ENCODE peak calls at places on chromosomes 13 and 19, in four cellular contexts. V is stomach, W is GM23248, X is fibroblast of lung. I is an unnamed sample.
A peak's percentile ranks its signal among the peaks of the same experiment; 100 is the strongest.

GRCh38 chr19:13260883-13261653 is 110.9 kb downstream of the IER2 start:
- DNase-seq in X (peak; percentile 88), V (peak; percentile 33), W (peak; percentile 97), I (peak; percentile 81)

GRCh38 chr13:30585748-30586262 is 31.9 kb upstream of the USPL1 start:
- DNase-seq in X (peak; percentile 92), V (no peak), W (peak; percentile 59), I (peak; percentile 14)

GRCh38 chr19:4695224-4695731 is 25.1 kb upstream of the MYDGF start:
- DNase-seq in X (no peak), W (no peak), V (no peak), I (no peak)

GRCh38 chr13:107374038-107374437 is 806.1 kb upstream of the ARGLU1 start:
- DNase-seq in V (no peak), W (peak; percentile 28), X (peak; percentile 72), I (no peak)

GRCh38 chr13:95441326-95441725 is 111.2 kb upstream of the CLDN10 start:
- DNase-seq in V (no peak), X (no peak), W (no peak), I (no peak)

GRCh38 chr13:84439108-84439507 is 556.8 kb upstream of the SLITRK1 start:
- DNase-seq in X (peak; percentile 84), V (no peak), W (peak; percentile 46), I (no peak)

GRCh38 chr19:38203197-38203596 is 20.8 kb downstream of the DPF1 start:
- DNase-seq in W (no peak), V (no peak), X (no peak), I (no peak)

GRCh38 chr13:40207110-40207478 is 459.3 kb downstream of the FOXO1 start:
- DNase-seq in W (no peak), X (no peak), V (no peak), I (no peak)

GRCh38 chr13:52739468-52740071 is at the start of gene CNMD:
- DNase-seq in X (no peak), W (no peak), V (no peak), I (no peak)

GRCh38 chr13:31045621-31046081 is 113.2 kb downstream of the TEX26 start:
- DNase-seq in X (peak; percentile 96), W (peak; percentile 96), V (peak; percentile 69), I (peak; percentile 91)

GRCh38 chr13:50161052-50161451 is 145.8 kb downstream of the KCNRG start:
- DNase-seq in X (peak; percentile 58), W (peak; percentile 58), V (no peak), I (no peak)

GRCh38 chr13:44422755-44423643 is 49.4 kb downstream of the SERP2 start:
- DNase-seq in W (no peak), X (no peak), V (no peak), I (no peak)

GRCh38 chr13:64591981-64592380 is 2638.2 kb downstream of the PCDH9 start:
- DNase-seq in V (no peak), W (peak; percentile 44), X (peak; percentile 62), I (no peak)

GRCh38 chr13:109919715-109920375 is 133.5 kb upstream of the IRS2 start:
- DNase-seq in X (peak; percentile 59), W (peak; percentile 33), V (no peak), I (no peak)

GRCh38 chr13:49641810-49642291 is 13.5 kb downstream of the ARL11 start:
- DNase-seq in V (no peak), W (peak; percentile 94), X (peak; percentile 85), I (peak; percentile 43)

GRCh38 chr13:24183741-24184182 is 23.2 kb downstream of the SPATA13 start:
- DNase-seq in V (no peak), W (no peak), X (no peak), I (no peak)

GRCh38 chr13:79354285-79354684 is 51.8 kb downstream of the RBM26 start:
- DNase-seq in X (no peak), W (no peak), V (no peak), I (no peak)

GRCh38 chr13:79346300-79346914 is 59.6 kb downstream of the RBM26 start:
- DNase-seq in X (peak; percentile 28), V (no peak), W (no peak), I (no peak)

GRCh38 chr13:79353698-79354097 is 52.4 kb downstream of the RBM26 start:
- DNase-seq in V (no peak), X (peak; percentile 40), W (no peak), I (no peak)

GRCh38 chr13:79352107-79352506 is 53.9 kb downstream of the RBM26 start:
- DNase-seq in V (no peak), X (peak; percentile 21), W (peak; percentile 13), I (no peak)

DNA sequence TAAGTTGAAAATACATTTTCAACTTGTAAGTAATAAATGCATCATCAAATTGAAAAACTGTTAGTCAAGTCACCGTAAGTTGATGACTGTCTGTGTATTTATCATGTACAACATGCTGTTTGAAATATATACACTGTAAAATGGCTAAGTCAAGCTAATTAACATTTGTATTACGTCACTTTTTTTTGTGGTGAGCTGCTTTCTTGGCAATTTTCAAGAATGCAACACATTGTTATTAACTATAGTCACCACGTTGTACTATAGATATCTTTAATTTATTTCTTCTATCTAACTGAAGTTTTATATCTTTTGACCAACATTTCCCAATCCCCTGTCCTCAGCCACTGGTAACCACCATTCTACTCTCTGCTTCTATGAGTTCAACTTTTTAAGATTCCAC is 57.0 kb downstream of the RBM26 start:
- DNase-seq in X (peak; percentile 68), V (no peak), W (peak; percentile 42), I (no peak)
- H3K9me3 ChIP-seq in X (no peaks in the 10 kb centered on the region), V (no peaks in the 10 kb centered on the region), W (no peaks in the 10 kb centered on the region), I (no peaks in the 10 kb centered on the region)

DNA sequence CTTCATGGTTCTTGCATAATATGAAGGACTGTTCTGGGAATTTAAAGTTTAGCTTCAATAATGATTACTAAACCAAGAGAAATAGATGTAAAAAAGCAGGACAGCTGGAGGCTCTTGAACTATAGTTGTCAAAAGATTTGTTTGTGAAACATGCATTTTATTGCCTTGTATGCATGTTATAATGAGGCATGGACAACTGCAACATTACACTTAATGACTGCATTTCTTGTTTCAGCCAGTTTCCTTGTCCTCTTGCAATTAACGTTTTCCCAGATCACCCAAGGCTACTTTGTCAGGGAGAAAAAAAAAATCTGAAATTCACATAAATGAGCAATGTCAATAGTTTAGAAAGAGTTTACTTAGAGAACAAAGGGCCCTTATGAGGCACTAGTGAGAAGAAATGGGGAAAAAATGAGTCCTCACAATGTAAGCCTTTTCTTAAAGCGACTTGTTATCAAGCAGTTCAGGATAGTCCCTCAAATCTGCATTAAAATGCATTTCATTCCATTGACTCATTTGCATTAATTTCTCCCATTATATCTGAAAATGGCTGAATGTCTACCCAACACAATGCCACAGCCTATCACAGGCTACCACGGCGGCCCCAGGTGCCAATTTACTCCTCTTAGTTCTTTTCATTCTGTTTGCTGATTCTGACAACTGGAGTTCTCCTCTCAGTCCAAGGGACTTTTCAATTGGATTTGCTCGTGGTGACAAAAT is 107.3 kb downstream of the DACH1 start:
- DNase-seq in W (no peak), V (no peak), X (peak; percentile 47), I (no peak)
- H3K4me3 ChIP-seq in W (no peak overlapping the region), V (no peak overlapping the region), X (no peak overlapping the region), I (no peak overlapping the region)

GRCh38 chr19:7763696-7764095 is 653 bp downstream of the CLEC4M start:
- DNase-seq in W (no peak), V (no peak), X (no peak), I (no peak)

GRCh38 chr19:7767487-7767886 is 4.4 kb downstream of the CLEC4M start:
- DNase-seq in V (no peak), X (no peak), W (no peak), I (no peak)

GRCh38 chr19:7769171-7769570 is 6.1 kb downstream of the CLEC4M start:
- DNase-seq in W (no peak), V (no peak), X (no peak), I (no peak)

GRCh38 chr19:7762719-7763293 is at the start of gene CLEC4M:
- DNase-seq in V (no peak), W (no peak), X (no peak), I (no peak)

GRCh38 chr19:7766535-7766934 is 3.5 kb downstream of the CLEC4M start:
- DNase-seq in V (no peak), X (no peak), W (no peak), I (no peak)
- H3K27me3 ChIP-seq in V (no peaks in the 10 kb centered on the region), X (no peaks in the 10 kb centered on the region), W (peaks cover 37% of the 10 kb centered on the region), I (peaks cover 76% of the 10 kb centered on the region)

GRCh38 chr13:48070942-48071341 is 24.0 kb downstream of the MED4 start:
- DNase-seq in X (no peak), V (no peak), W (no peak), I (no peak)
- H3K9me3 ChIP-seq in X (no peaks in the 10 kb centered on the region), V (peaks cover 24% of the 10 kb centered on the region), W (no peaks in the 10 kb centered on the region), I (peaks cover 30% of the 10 kb centered on the region)

DNA sequence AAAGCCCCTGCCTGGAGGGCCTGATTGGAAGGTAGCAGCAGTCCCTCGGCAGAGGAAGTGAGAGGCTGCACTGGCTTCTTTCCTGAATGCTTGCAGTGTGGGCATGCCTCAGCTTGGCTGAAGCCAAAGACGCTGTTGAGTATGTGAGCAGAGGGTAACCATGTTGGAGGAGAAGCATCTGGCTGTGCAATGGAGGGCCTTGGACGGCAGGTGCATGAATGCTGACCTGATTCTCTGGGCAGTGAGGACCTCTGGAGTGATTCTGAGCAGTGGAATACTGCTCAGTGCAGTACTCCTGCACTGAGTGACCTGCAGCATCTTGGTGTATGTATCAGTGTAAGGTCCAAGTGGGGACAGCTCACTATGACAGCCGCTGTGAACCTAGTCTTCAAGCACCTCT is 46.9 kb downstream of the SOX1 start:
- DNase-seq in V (no peak), X (no peak), W (no peak), I (no peak)
- H3K4me3 ChIP-seq in V (no peak overlapping the region), X (no peak overlapping the region), W (no peak overlapping the region), I (no peak overlapping the region)

GRCh38 chr19:45218887-45219780 is 26.1 kb downstream of the EXOC3L2 start:
- DNase-seq in X (no peak), W (no peak), V (no peak), I (no peak)
- H3K27me3 ChIP-seq in X (peaks cover 36% of the 10 kb centered on the region), W (peaks cover 43% of the 10 kb centered on the region), V (no peaks in the 10 kb centered on the region), I (no peaks in the 10 kb centered on the region)

DNA sequence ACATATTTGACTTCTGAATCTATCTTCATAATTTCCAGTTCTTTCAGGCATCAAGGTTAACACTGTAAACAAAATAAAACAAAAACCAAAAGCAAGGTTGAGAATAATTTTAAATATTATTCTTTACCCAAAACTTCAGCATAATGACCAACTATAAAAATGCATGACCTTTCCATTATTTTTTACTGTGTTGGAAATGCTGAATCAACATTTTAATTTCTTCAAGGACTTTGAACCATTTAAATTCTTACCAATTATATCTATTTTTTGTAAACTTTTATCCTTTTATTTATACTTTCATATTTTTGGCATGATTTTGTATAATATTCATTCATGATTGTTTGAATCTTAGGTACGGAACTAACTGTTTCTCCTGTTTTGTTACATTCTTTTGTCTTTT is 6.9 kb downstream of the ZNF585A start:
- DNase-seq in W (no peak), X (no peak), V (no peak), I (no peak)
- H3K9me3 ChIP-seq in W (no peaks in the 10 kb centered on the region), X (no peaks in the 10 kb centered on the region), V (peaks cover 54% of the 10 kb centered on the region), I (peaks cover 14% of the 10 kb centered on the region)

I was measured in MG63.